ENCODE peak calls at places on chromosomes 12 and 14, in six cellular contexts. U is C1 segment of cervical spinal cord, N is endodermal cell, L is GM13976, K is erythroblast, M is MV-4-11. F is an unnamed sample.

GRCh38 chr12:42237052-42237852 is 796 bp downstream of the YAF2 start:
- DNase-seq in U (peak), N (peak), L (peak), K (peak), M (peak), F (peak)

GRCh38 chr12:1907652-1908611 is 10.5 kb downstream of the CACNA2D4 start:
- DNase-seq in U (no peak), N (peak), L (peak), K (peak), M (no peak), F (peak)

GRCh38 chr14:91264151-91265150 is 19.9 kb upstream of the GPR68 start:
- DNase-seq in U (no peak), N (peak), L (no peak), K (peak), M (no peak), F (no peak)

GRCh38 chr14:39169541-39169900 is 612 bp downstream of the TRAPPC6B start:
- DNase-seq in U (no peak), N (no peak), L (no peak), K (no peak), M (no peak), F (peak)

GRCh38 chr12:63808631-63809030 is 28.9 kb downstream of the RXYLT1 start:
- DNase-seq in U (no peak), N (no peak), L (no peak), K (no peak), M (no peak), F (no peak)

GRCh38 chr12:125871811-125872594 is 806.8 kb downstream of the AACS start:
- DNase-seq in U (no peak), N (no peak), L (no peak), K (no peak), M (no peak), F (no peak)

GRCh38 chr14:80017796-80018195 is 193.5 kb downstream of the DIO2 start:
- DNase-seq in U (no peak), N (no peak), L (no peak), K (no peak), M (no peak), F (no peak)

GRCh38 chr14:22221508-22221907 is 367.5 kb downstream of the DAD1 start:
- DNase-seq in U (no peak), N (no peak), L (no peak), K (no peak), M (peak), F (peak)

F was measured in epithelial cell of esophagus.